ENCODE peak calls at places on chromosome 19, in ten cellular contexts. One of them, this sample, is unnamed.

GRCh38 chr19:17654993-17655392 is 33.2 kb downstream of the UNC13A start:
- DNase-seq in hypothalamus: no peak
- DNase-seq in stimulated activated CD4-positive, alpha-beta T cell treated with anti-CD3 and anti-CD28 coated beads, Interleukin-15, amount 100 ng/mL, for 48 hours: no peak
- DNase-seq in HFF-Myc: no peak
- DNase-seq in colonic mucosa: peak
- DNase-seq in NCI-H1105 treated with DMSO at 0.1 percent for 48 hours: peak
- DNase-seq in EH: no peak
- DNase-seq in ELF-1: no peak
- DNase-seq in left ventricle myocardium inferior: no peak
- DNase-seq in HuH-7.5: no peak
- DNase-seq in this sample: no peak

GRCh38 chr19:55652311-55653078 is 2.3 kb upstream of the U2AF2 start:
- DNase-seq in stimulated activated CD4-positive, alpha-beta T cell treated with anti-CD3 and anti-CD28 coated beads, Interleukin-15, amount 100 ng/mL, for 48 hours: no peak
- DNase-seq in left ventricle myocardium inferior: no peak
- DNase-seq in EH: no peak
- DNase-seq in NCI-H1105 treated with DMSO at 0.1 percent for 48 hours: no peak
- DNase-seq in HuH-7.5: no peak
- DNase-seq in ELF-1: peak
- DNase-seq in hypothalamus: no peak
- DNase-seq in colonic mucosa: no peak
- DNase-seq in HFF-Myc: no peak
- DNase-seq in this sample: no peak

GRCh38 chr19:7618771-7619510 is 10.4 kb downstream of the XAB2 start:
- DNase-seq in EH: no peak
- DNase-seq in HuH-7.5: no peak
- DNase-seq in ELF-1: peak
- DNase-seq in NCI-H1105 treated with DMSO at 0.1 percent for 48 hours: no peak
- DNase-seq in left ventricle myocardium inferior: no peak
- DNase-seq in stimulated activated CD4-positive, alpha-beta T cell treated with anti-CD3 and anti-CD28 coated beads, Interleukin-15, amount 100 ng/mL, for 48 hours: no peak
- DNase-seq in HFF-Myc: no peak
- DNase-seq in colonic mucosa: peak
- DNase-seq in hypothalamus: no peak
- DNase-seq in this sample: no peak

GRCh38 chr19:49929121-49929610 is at the start of the genes ATF5 and NUP62:
- DNase-seq in HFF-Myc: peak
- DNase-seq in colonic mucosa: peak
- DNase-seq in ELF-1: peak
- DNase-seq in EH: peak
- DNase-seq in HuH-7.5: peak
- DNase-seq in stimulated activated CD4-positive, alpha-beta T cell treated with anti-CD3 and anti-CD28 coated beads, Interleukin-15, amount 100 ng/mL, for 48 hours: peak
- DNase-seq in left ventricle myocardium inferior: peak
- DNase-seq in NCI-H1105 treated with DMSO at 0.1 percent for 48 hours: peak
- DNase-seq in hypothalamus: peak
- DNase-seq in this sample: peak

GRCh38 chr19:40054632-40055031 is 1.4 kb downstream of the ZNF780B start:
- DNase-seq in NCI-H1105 treated with DMSO at 0.1 percent for 48 hours: no peak
- DNase-seq in HuH-7.5: no peak
- DNase-seq in HFF-Myc: no peak
- DNase-seq in ELF-1: no peak
- DNase-seq in colonic mucosa: no peak
- DNase-seq in stimulated activated CD4-positive, alpha-beta T cell treated with anti-CD3 and anti-CD28 coated beads, Interleukin-15, amount 100 ng/mL, for 48 hours: no peak
- DNase-seq in left ventricle myocardium inferior: no peak
- DNase-seq in hypothalamus: no peak
- DNase-seq in EH: no peak
- DNase-seq in this sample: no peak

GRCh38 chr19:18669883-18670282 is 13.6 kb upstream of the CRTC1 start:
- DNase-seq in left ventricle myocardium inferior: no peak
- DNase-seq in HuH-7.5: no peak
- DNase-seq in NCI-H1105 treated with DMSO at 0.1 percent for 48 hours: no peak
- DNase-seq in HFF-Myc: no peak
- DNase-seq in stimulated activated CD4-positive, alpha-beta T cell treated with anti-CD3 and anti-CD28 coated beads, Interleukin-15, amount 100 ng/mL, for 48 hours: no peak
- DNase-seq in EH: no peak
- DNase-seq in colonic mucosa: no peak
- DNase-seq in ELF-1: no peak
- DNase-seq in hypothalamus: no peak
- DNase-seq in this sample: no peak

GRCh38 chr19:3358919-3359849 is 7.2 kb upstream of the NFIC start:
- DNase-seq in colonic mucosa: peak
- DNase-seq in hypothalamus: peak
- DNase-seq in HFF-Myc: no peak
- DNase-seq in ELF-1: no peak
- DNase-seq in left ventricle myocardium inferior: peak
- DNase-seq in HuH-7.5: peak
- DNase-seq in stimulated activated CD4-positive, alpha-beta T cell treated with anti-CD3 and anti-CD28 coated beads, Interleukin-15, amount 100 ng/mL, for 48 hours: peak
- DNase-seq in EH: peak
- DNase-seq in NCI-H1105 treated with DMSO at 0.1 percent for 48 hours: peak
- DNase-seq in this sample: no peak

GRCh38 chr19:42529248-42529764 is 1.0 kb upstream of the CEACAM1 start:
- DNase-seq in hypothalamus: peak
- DNase-seq in HuH-7.5: peak
- DNase-seq in ELF-1: peak
- DNase-seq in colonic mucosa: peak
- DNase-seq in stimulated activated CD4-positive, alpha-beta T cell treated with anti-CD3 and anti-CD28 coated beads, Interleukin-15, amount 100 ng/mL, for 48 hours: peak
- DNase-seq in NCI-H1105 treated with DMSO at 0.1 percent for 48 hours: peak
- DNase-seq in HFF-Myc: peak
- DNase-seq in EH: peak
- DNase-seq in left ventricle myocardium inferior: peak
- DNase-seq in this sample: peak

GRCh38 chr19:55678121-55678671 is 3.2 kb downstream of the EPN1 start:
- DNase-seq in NCI-H1105 treated with DMSO at 0.1 percent for 48 hours: no peak
- DNase-seq in colonic mucosa: no peak
- DNase-seq in stimulated activated CD4-positive, alpha-beta T cell treated with anti-CD3 and anti-CD28 coated beads, Interleukin-15, amount 100 ng/mL, for 48 hours: no peak
- DNase-seq in HFF-Myc: no peak
- DNase-seq in HuH-7.5: no peak
- DNase-seq in ELF-1: no peak
- DNase-seq in left ventricle myocardium inferior: peak
- DNase-seq in hypothalamus: no peak
- DNase-seq in EH: no peak
- DNase-seq in this sample: peak

GRCh38 chr19:3494051-3494450 is 6.4 kb downstream of the DOHH start:
- DNase-seq in HFF-Myc: no peak
- DNase-seq in ELF-1: peak
- DNase-seq in NCI-H1105 treated with DMSO at 0.1 percent for 48 hours: no peak
- DNase-seq in EH: peak
- DNase-seq in left ventricle myocardium inferior: no peak
- DNase-seq in colonic mucosa: no peak
- DNase-seq in HuH-7.5: peak
- DNase-seq in hypothalamus: peak
- DNase-seq in stimulated activated CD4-positive, alpha-beta T cell treated with anti-CD3 and anti-CD28 coated beads, Interleukin-15, amount 100 ng/mL, for 48 hours: peak
- DNase-seq in this sample: no peak

This sample was measured in ascending aorta.